ENCODE peak calls at places on chromosomes 6 and 20, in six cellular contexts. Q is H9, H is IMR-90, W is H1, G is neuronal stem cell, I is mesenchymal stem cell. X is an unnamed sample.

GRCh38 chr6:6683964-6684363 is 95.4 kb downstream of the LY86 start:
- DNase-seq in Q (no peak), H (no peak), W (no peak), G (no peak), I (no peak), X (no peak)

GRCh38 chr6:143158113-143158581 is 97.5 kb downstream of the AIG1 start:
- DNase-seq in Q (no peak), H (peak), W (no peak), G (no peak), I (peak), X (no peak)

GRCh38 chr6:150334790-150335783 is 33.7 kb upstream of the IYD start:
- DNase-seq in Q (peak), H (peak), W (no peak), G (peak), I (peak), X (peak)

GRCh38 chr6:33744001-33744848 is 2.5 kb downstream of the IP6K3 start:
- DNase-seq in Q (peak), H (peak), W (peak), G (peak), I (peak), X (peak)

GRCh38 chr6:11759995-11760394 is 18.6 kb downstream of the ADTRP start:
- DNase-seq in Q (no peak), H (no peak), W (no peak), G (no peak), I (no peak), X (no peak)

GRCh38 chr6:122995930-122996796 is at the start of gene CLVS2:
- DNase-seq in Q (peak), H (no peak), W (peak), G (peak), I (peak), X (peak)

GRCh38 chr6:18329781-18330180 is 57.4 kb upstream of the RNF144B start:
- DNase-seq in Q (no peak), H (no peak), W (no peak), G (no peak), I (no peak), X (no peak)

GRCh38 chr6:162709431-162709830 is 18.1 kb downstream of the PRKN start:
- DNase-seq in Q (no peak), H (no peak), W (no peak), G (no peak), I (no peak), X (no peak)

GRCh38 chr6:1612902-1613301 is 3.2 kb downstream of the FOXC1 start:
- DNase-seq in Q (no peak), H (peak), W (no peak), G (no peak), I (no peak), X (no peak)

GRCh38 chr6:110493253-110493800 is 16.9 kb upstream of the SLC22A16 start:
- DNase-seq in Q (no peak), H (no peak), W (no peak), G (no peak), I (no peak), X (no peak)

GRCh38 chr6:42805297-42805861 is 23.5 kb downstream of the BICRAL start:
- DNase-seq in Q (no peak), H (no peak), W (no peak), G (no peak), I (no peak), X (no peak)

GRCh38 chr6:50699086-50699886 is 14.0 kb upstream of the TFAP2D start:
- DNase-seq in Q (peak), H (no peak), W (no peak), G (no peak), I (no peak), X (peak)

GRCh38 chr20:48787861-48788375 is 39.9 kb downstream of the PREX1 start:
- DNase-seq in Q (no peak), H (peak), W (no peak), G (no peak), I (peak), X (peak)

GRCh38 chr6:169886631-169887227 is 135.3 kb downstream of the ERMARD start:
- DNase-seq in Q (no peak), H (no peak), W (no peak), G (no peak), I (no peak), X (no peak)

GRCh38 chr6:123430966-123431365 is 205.8 kb downstream of the TRDN start:
- DNase-seq in Q (no peak), H (no peak), W (no peak), G (no peak), I (no peak), X (no peak)

GRCh38 chr20:36466089-36466488 is 75.2 kb upstream of the MYL9 start:
- DNase-seq in Q (no peak), H (no peak), W (no peak), G (no peak), I (peak), X (no peak)

GRCh38 chr6:133609404-133610270 is 279.3 kb upstream of the TCF21 start:
- DNase-seq in Q (no peak), H (peak), W (no peak), G (no peak), I (peak), X (no peak)

GRCh38 chr20:46837083-46837482 is 57.6 kb upstream of the EYA2 start:
- DNase-seq in Q (no peak), H (peak), W (no peak), G (no peak), I (no peak), X (no peak)

GRCh38 chr20:51801220-51801991 is 915 bp downstream of the SALL4 start:
- DNase-seq in Q (peak), H (no peak), W (no peak), G (peak), I (peak), X (peak)

GRCh38 chr20:52305029-52305645 is 113.6 kb upstream of the ZFP64 start:
- DNase-seq in Q (no peak), H (no peak), W (no peak), G (no peak), I (no peak), X (no peak)

GRCh38 chr6:75563032-75563431 is 38.6 kb upstream of the SENP6 start:
- DNase-seq in Q (peak), H (peak), W (peak), G (no peak), I (peak), X (peak)

GRCh38 chr6:19024737-19025136 is 637.6 kb downstream of the RNF144B start:
- DNase-seq in Q (peak), H (peak), W (no peak), G (peak), I (peak), X (peak)

GRCh38 chr6:119865466-119866350 is 516.1 kb upstream of the MAN1A1 start:
- DNase-seq in Q (no peak), H (no peak), W (no peak), G (no peak), I (no peak), X (no peak)

GRCh38 chr6:108914235-108915022 is 66.2 kb downstream of the ARMC2 start:
- DNase-seq in Q (peak), H (peak), W (no peak), G (no peak), I (peak), X (peak)

GRCh38 chr6:109411034-109411433 is 28.8 kb upstream of the CD164 start:
- DNase-seq in Q (no peak), H (no peak), W (no peak), G (no peak), I (no peak), X (no peak)

GRCh38 chr6:19837511-19838441 is 606 bp downstream of the ID4 start:
- DNase-seq in Q (peak), H (peak), W (no peak), G (peak), I (peak), X (peak)

GRCh38 chr6:128158496-128158895 is 257.6 kb upstream of the THEMIS start:
- DNase-seq in Q (no peak), H (peak), W (no peak), G (no peak), I (peak), X (no peak)

GRCh38 chr20:57618766-57619052 is 1.5 kb downstream of the ZBP1 start:
- DNase-seq in Q (no peak), H (no peak), W (no peak), G (no peak), I (no peak), X (no peak)

GRCh38 chr6:127107916-127108315 is 10.6 kb upstream of the RSPO3 start:
- DNase-seq in Q (no peak), H (no peak), W (no peak), G (no peak), I (no peak), X (no peak)

GRCh38 chr6:42845327-42845694 is 34.1 kb upstream of the RPL7L1 start:
- DNase-seq in Q (no peak), H (no peak), W (no peak), G (no peak), I (no peak), X (no peak)

GRCh38 chr20:46683939-46684750 is 5.1 kb downstream of the TP53RK start:
- DNase-seq in Q (peak), H (peak), W (no peak), G (peak), I (peak), X (peak)

DNA sequence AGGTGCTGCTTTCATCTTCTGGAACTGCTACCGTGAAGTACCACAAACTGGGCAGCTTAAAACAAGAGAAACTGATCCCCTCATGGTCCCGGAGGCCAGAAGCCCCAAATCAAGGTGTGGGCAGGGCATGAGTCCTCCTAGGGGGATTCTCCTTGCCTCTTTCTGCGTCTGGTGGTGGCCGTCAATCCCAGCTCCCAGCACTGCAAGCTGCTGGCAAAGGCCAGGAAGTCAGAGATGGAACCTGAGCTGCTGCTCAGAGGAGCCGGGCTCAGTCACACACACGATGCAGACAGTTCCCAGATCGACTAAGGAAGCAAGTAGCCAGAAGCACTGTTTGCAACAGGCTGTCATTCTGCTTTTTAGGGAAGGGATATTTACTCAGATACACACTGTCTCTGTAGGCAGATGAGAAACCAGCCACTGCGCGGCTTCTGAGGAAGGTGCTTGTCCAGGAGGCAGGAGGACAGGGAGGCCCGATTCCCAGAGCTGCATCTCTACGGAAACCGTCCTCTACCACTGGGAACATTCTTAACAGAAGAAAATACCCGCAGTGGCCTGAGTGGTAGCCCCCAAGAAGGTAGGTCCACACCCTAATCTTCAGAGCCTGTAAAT is 15.5 kb downstream of the BHLHE23 start:
- DNase-seq in Q (no peak), H (no peak), W (no peak), G (no peak), I (no peak), X (no peak)
- H2BK15ac ChIP-seq in Q (no peak), H (no peak), W (peak), G (no peak), I (no peak), X (no peak)

GRCh38 chr20:37575884-37576283 is 48.2 kb upstream of the BLCAP start:
- DNase-seq in Q (peak), H (no peak), W (no peak), G (no peak), I (no peak), X (no peak)

GRCh38 chr20:37579091-37579490 is 51.4 kb upstream of the BLCAP start:
- DNase-seq in Q (no peak), H (no peak), W (no peak), G (no peak), I (no peak), X (no peak)

GRCh38 chr20:37577972-37578371 is 50.3 kb upstream of the BLCAP start:
- DNase-seq in Q (no peak), H (no peak), W (no peak), G (no peak), I (no peak), X (no peak)

GRCh38 chr20:37574199-37574890 is 46.7 kb upstream of the BLCAP start:
- DNase-seq in Q (peak), H (no peak), W (no peak), G (no peak), I (no peak), X (no peak)

DNA sequence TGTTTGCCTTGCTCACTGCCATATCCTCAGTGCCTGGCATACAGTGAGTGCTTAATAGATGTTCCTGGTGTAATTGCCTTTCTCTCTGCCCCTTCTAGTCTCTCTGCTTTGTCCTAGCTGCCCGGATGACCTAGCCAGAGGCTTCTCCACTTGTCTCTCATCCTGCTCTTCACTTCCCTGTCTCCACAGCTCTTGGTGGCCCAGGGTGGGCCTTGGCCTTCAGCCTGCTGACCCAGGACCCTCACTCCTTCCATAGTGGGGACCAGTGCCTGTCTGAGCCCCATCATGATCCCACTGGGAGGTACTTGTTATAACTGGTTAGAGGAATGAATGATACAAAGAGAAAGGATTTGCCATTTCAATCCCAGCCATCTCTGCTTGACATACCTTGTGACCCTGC is 49.2 kb upstream of the BLCAP start:
- DNase-seq in Q (peak), H (no peak), W (no peak), G (no peak), I (no peak), X (no peak)
- H2BK15ac ChIP-seq in Q (no peak), H (no peak), W (no peak), G (no peak), I (no peak), X (no peak)

GRCh38 chr6:14703586-14703985 is 542.3 kb upstream of the JARID2 start:
- DNase-seq in Q (no peak), H (peak), W (no peak), G (no peak), I (peak), X (no peak)

GRCh38 chr6:14696367-14696766 is 549.5 kb upstream of the JARID2 start:
- DNase-seq in Q (no peak), H (peak), W (no peak), G (no peak), I (no peak), X (no peak)

GRCh38 chr6:14702678-14703077 is 543.2 kb upstream of the JARID2 start:
- DNase-seq in Q (no peak), H (peak), W (no peak), G (no peak), I (no peak), X (no peak)

GRCh38 chr6:14697427-14697826 is 548.4 kb upstream of the JARID2 start:
- DNase-seq in Q (no peak), H (no peak), W (no peak), G (no peak), I (no peak), X (no peak)

GRCh38 chr6:14700202-14700601 is 545.7 kb upstream of the JARID2 start:
- DNase-seq in Q (no peak), H (no peak), W (no peak), G (no peak), I (no peak), X (no peak)
- H2BK15ac ChIP-seq in Q (no peak), H (peak), W (no peak), G (no peak), I (no peak), X (no peak)

DNA sequence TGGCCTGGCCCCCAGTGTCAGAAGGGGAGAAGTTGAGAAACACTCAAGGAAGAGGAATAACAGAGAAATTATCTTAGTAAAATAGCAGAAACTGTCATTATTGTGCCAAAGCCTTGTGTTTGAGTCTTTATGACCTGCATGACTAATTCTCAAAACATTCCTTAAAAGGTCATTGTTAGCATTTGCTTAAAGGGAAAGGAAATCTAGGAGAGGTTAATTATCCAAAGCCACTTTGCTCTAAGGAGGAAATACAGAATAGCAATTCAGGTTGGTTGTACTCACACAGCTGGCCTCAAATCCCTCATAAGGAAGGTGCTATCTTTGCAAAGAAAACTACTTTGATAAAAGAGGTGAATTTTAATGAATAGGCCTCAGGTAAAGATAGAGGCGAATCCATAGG is 516.7 kb downstream of the CBLN4 start:
- DNase-seq in Q (no peak), H (no peak), W (no peak), G (no peak), I (no peak), X (no peak)
- H2BK15ac ChIP-seq in Q (no peak), H (no peak), W (no peak), G (no peak), I (no peak), X (no peak)

GRCh38 chr6:89111933-89112332 is 5.9 kb downstream of the SRSF12 start:
- DNase-seq in Q (no peak), H (no peak), W (no peak), G (no peak), I (no peak), X (no peak)
- H2BK15ac ChIP-seq in Q (no peak), H (no peak), W (no peak), G (no peak), I (no peak), X (no peak)

GRCh38 chr6:36659271-36659670 is 19.2 kb upstream of the CDKN1A start:
- DNase-seq in Q (no peak), H (peak), W (no peak), G (no peak), I (peak), X (no peak)

GRCh38 chr6:36657265-36657664 is 21.2 kb upstream of the CDKN1A start:
- DNase-seq in Q (no peak), H (no peak), W (no peak), G (no peak), I (no peak), X (no peak)

GRCh38 chr6:36656441-36656840 is 22.1 kb upstream of the CDKN1A start:
- DNase-seq in Q (no peak), H (no peak), W (no peak), G (no peak), I (no peak), X (peak)

GRCh38 chr6:36655073-36655847 is 23.3 kb upstream of the CDKN1A start:
- DNase-seq in Q (no peak), H (no peak), W (no peak), G (no peak), I (no peak), X (no peak)

GRCh38 chr6:36657942-36658544 is 20.5 kb upstream of the CDKN1A start:
- DNase-seq in Q (no peak), H (peak), W (no peak), G (no peak), I (peak), X (no peak)
- H2BK15ac ChIP-seq in Q (no peak), H (no peak), W (peak), G (no peak), I (no peak), X (no peak)

GRCh38 chr6:167776906-167777645 is 49.6 kb upstream of the AFDN start:
- DNase-seq in Q (no peak), H (no peak), W (no peak), G (no peak), I (no peak), X (no peak)

GRCh38 chr6:167778497-167779122 is 48.1 kb upstream of the AFDN start:
- DNase-seq in Q (no peak), H (no peak), W (no peak), G (no peak), I (no peak), X (no peak)

GRCh38 chr6:167781066-167781767 is 45.5 kb upstream of the AFDN start:
- DNase-seq in Q (no peak), H (no peak), W (no peak), G (no peak), I (no peak), X (no peak)

GRCh38 chr6:167779993-167780655 is 46.6 kb upstream of the AFDN start:
- DNase-seq in Q (no peak), H (no peak), W (no peak), G (no peak), I (no peak), X (no peak)

DNA sequence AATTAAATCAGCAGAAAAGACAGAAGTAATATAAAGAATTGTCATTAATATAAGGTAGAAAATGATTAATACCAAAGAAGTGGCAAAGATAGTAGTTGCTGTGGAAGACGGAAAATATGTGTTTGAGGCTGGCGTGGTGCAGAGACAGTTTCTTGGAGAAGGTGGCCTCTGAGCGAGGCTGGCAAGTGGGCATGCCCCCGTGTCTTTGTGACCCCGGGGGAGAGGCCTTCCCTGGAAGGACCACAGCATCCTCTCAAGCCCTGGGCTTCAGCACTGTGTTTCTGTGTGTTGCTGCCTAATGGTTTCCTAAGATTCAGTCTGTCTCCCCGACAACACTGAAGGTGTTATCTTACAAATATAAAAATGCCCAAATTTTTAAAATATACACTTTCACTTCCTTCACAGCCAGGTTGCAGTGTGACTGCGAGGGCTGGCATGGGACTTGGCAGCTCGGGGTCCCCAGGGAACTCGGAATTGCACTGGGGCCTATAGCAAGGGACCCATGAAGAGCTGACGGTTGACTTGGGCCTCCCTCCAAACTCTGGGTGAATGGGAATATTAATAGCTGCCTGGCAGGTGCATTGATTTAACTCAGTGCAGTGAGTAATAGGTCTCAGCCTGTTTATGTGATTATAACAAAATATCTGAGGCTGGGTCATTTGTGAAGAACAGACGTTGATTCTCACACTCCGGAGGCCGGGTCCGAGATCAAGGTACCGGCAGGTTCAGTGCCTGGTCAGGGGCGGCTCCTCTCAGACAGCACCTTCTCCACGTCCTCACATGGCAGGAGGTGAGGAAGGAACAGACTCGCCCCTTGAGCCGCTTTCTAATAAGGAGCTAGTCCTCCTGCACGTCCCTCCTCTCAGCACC is 47.4 kb upstream of the AFDN start:
- DNase-seq in Q (no peak), H (no peak), W (no peak), G (no peak), I (no peak), X (no peak)
- H2BK15ac ChIP-seq in Q (no peak), H (no peak), W (no peak), G (no peak), I (no peak), X (no peak)

GRCh38 chr20:20375862-20376261 is 8.0 kb downstream of the INSM1 start:
- DNase-seq in Q (no peak), H (no peak), W (no peak), G (no peak), I (no peak), X (no peak)

GRCh38 chr20:20371681-20372080 is 3.8 kb downstream of the INSM1 start:
- DNase-seq in Q (peak), H (no peak), W (no peak), G (no peak), I (no peak), X (peak)

GRCh38 chr20:20371133-20371532 is 3.2 kb downstream of the INSM1 start:
- DNase-seq in Q (no peak), H (no peak), W (no peak), G (no peak), I (no peak), X (no peak)

GRCh38 chr20:20370087-20370575 is 2.2 kb downstream of the INSM1 start:
- DNase-seq in Q (no peak), H (no peak), W (no peak), G (no peak), I (no peak), X (no peak)

GRCh38 chr20:20373046-20373706 is 5.3 kb downstream of the INSM1 start:
- DNase-seq in Q (no peak), H (peak), W (no peak), G (no peak), I (no peak), X (no peak)
- H2BK15ac ChIP-seq in Q (no peak), H (no peak), W (peak), G (no peak), I (no peak), X (no peak)